ENCODE peak calls at places on chromosome 10, in five cellular contexts. E, F, M, T and W are unnamed samples. For H3K4me1, the result is how much of the 10 kb centered on the place peaks cover.

GRCh38 chr10:74206727-74207126 is 55.7 kb downstream of the ADK start:
- DNase-seq in E (no peak), F (no peak), M (no peak), T (no peak), W (no peak)

GRCh38 chr10:69479241-69479730 is 28.0 kb downstream of the TSPAN15 start:
- DNase-seq in E (peak), F (no peak), M (no peak), T (no peak), W (no peak)

GRCh38 chr10:43802988-43803696 is 154.5 kb upstream of the ZNF32 start:
- DNase-seq in E (no peak), F (no peak), M (no peak), T (no peak), W (no peak)

GRCh38 chr10:51667992-51668689 is 31.3 kb downstream of the CSTF2T start:
- DNase-seq in E (no peak), F (no peak), M (peak), T (no peak), W (no peak)

GRCh38 chr10:50585921-50586739 is 37.6 kb downstream of the SGMS1 start:
- DNase-seq in E (no peak), F (no peak), M (peak), T (no peak), W (no peak)

GRCh38 chr10:72007246-72007892 is 43.2 kb downstream of the CHST3 start:
- DNase-seq in E (peak), F (no peak), M (no peak), T (no peak), W (no peak)

GRCh38 chr10:37680243-37680683 is 177.1 kb downstream of the ZNF248 start:
- DNase-seq in E (no peak), F (peak), M (no peak), T (no peak), W (no peak)

GRCh38 chr10:102799691-102800435 is 37.4 kb downstream of the CYP17A1 start:
- DNase-seq in E (peak), F (no peak), M (no peak), T (no peak), W (no peak)

GRCh38 chr10:50614444-50615137 is 9.2 kb downstream of the SGMS1 start:
- DNase-seq in E (no peak), F (no peak), M (no peak), T (no peak), W (no peak)

GRCh38 chr10:102645741-102646609 is 1.7 kb downstream of the TRIM8 start:
- DNase-seq in E (peak), F (peak), M (peak), T (peak), W (peak)

GRCh38 chr10:75230600-75231038 is 5.1 kb downstream of the COMTD1 start:
- DNase-seq in E (peak), F (peak), M (peak), T (peak), W (peak)

GRCh38 chr10:97713351-97713827 is at the start of gene MARVELD1:
- DNase-seq in E (peak), F (no peak), M (peak), T (peak), W (peak)

GRCh38 chr10:126373982-126374381 is 14.3 kb downstream of the ADAM12 start:
- DNase-seq in E (no peak), F (no peak), M (peak), T (no peak), W (no peak)

GRCh38 chr10:4652111-4653010 is 173.6 kb upstream of the AKR1E2 start:
- DNase-seq in E (no peak), F (no peak), M (no peak), T (no peak), W (no peak)

DNA sequence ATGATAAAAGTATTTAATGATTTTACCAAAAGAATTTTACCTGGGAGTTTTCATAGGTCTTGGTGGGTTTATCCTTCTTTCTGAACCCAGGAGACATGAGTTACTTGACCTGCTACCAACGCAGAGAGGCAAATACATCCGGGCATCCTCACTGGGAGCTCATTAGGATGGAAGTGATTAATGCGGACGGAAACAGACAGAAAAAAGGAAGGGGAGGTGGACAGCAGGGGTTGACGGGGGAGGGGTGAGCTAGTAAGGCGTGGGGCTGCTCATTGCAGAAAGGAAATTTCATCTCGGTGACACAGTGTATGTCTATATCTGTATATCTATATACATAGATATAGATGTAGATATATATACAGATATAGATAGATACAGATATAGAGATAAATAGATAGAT is 408.2 kb upstream of the ADARB2 start:
- DNase-seq in E (no peak), F (no peak), M (no peak), T (no peak), W (no peak)
- TF ChIP-seq CTCF in E (no peak), F (no peak), M (no peak), T (no peak), W (no peak)

GRCh38 chr10:110007701-110008517 is at the start of gene ADD3:
- DNase-seq in E (peak), F (peak), M (peak), T (peak), W (peak)

GRCh38 chr10:110011679-110012078 is 3.9 kb downstream of the ADD3 start:
- DNase-seq in E (no peak), F (no peak), M (no peak), T (no peak), W (no peak)

GRCh38 chr10:110008518-110009339 is 945 bp downstream of the ADD3 start:
- DNase-seq in E (peak), F (peak), M (no peak), T (peak), W (peak)

GRCh38 chr10:110007171-110007700 is 548 bp upstream of the ADD3 start:
- DNase-seq in E (no peak), F (no peak), M (no peak), T (no peak), W (no peak)

DNA sequence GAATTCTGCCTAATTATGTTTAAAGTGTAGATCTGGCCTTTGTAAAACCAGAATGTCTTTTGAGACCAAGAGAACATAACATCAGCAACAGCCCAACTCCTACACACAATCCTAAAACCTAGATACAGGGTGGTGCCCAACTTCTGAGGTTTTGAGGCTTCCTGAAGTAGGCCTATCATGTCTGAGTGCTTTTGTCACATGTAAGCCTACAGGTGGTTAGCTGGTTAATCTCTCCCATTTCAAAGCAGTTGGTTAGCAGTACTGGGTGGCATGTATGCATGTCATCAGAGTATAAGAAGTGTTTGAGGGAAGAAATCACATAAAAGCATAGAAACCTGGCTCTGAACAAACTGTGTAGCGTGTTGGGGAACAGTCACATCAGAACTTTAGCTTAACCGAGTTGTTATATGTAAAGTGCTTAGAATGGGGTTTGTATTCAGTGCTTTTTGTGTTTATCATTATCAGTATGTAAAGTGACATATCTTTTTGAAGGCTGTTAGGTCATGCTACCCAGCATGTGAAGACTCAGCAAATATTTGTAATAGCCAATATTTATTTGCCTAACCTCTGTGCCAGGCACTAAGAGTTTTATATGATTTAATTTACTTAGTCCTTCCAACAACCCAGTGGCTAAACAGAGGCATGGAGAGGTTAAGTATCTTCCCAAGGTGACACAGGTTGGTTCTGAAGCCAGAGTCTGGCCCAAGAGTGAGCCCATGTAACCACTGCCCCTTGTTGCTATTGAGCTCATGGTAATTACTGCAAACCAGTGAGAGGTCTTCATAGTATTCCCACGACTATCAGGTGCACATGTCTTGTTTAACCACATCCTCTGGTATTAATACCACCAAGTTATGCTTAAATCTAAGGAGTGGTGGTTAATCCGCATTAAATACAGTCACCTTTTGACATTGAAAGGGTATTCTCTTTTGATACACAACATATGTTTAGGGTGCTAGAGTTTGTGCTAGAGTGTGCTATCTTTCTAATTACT is 2.6 kb downstream of the ADD3 start:
- DNase-seq in E (no peak), F (no peak), M (no peak), T (no peak), W (no peak)
- H3K4me1 ChIP-seq in E (half or more), F (half or more), M (under half), T (under half), W (under half)

DNA sequence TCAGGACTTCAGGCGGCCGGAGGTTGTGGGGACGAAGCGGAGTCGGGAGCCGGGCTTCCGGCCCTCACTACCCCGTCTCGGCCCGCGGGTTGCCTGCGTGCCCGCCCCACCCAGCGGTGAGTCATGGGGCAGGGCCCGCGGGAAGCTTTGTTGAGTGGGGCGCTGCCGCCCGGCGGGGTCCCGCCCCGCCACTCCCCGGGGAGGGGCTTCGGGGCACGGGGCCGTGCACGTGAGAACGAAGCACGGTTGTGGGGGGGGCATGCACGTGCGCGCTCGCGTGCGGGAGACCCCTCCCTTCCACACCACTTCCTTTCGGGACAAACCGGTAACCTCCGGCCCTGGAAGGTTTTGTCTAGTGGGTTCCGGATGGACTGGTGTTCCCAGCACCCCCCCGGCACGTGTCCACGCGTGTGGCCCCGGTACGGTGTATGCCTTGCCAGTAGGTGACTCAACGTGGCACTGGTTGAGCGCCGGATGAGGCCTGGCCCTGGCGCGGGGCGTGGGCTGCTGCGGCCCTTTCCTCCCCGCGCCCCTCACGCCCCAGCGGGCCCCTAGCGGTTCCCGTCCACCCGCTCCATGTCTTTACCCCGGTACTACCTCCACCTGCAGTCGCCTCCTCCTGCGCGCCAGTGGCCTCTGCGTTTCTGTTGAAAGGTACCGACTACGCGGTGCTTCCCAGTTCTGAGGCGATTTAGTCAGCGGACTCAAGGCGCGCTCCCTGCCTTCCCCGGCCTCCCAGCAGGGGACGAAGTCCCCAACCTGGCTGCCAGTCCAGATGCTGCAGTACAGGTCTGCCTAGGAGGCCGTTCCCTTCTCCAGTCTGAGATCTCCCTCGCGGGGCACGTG is 3.1 kb downstream of the ADIRF start:
- DNase-seq in E (peak), F (peak), M (peak), T (peak), W (peak)
- TF ChIP-seq CTCF in E (no peak), F (peak), M (no peak), T (no peak), W (peak)

GRCh38 chr10:132406750-132407149 is 9.8 kb downstream of the PWWP2B start:
- DNase-seq in E (no peak), F (no peak), M (no peak), T (peak), W (no peak)
- H3K4me1 ChIP-seq in E (under half), F (half or more), M (under half), T (half or more), W (half or more)